ENCODE peak calls at places on chromosomes 11 and 22, in six cellular contexts. R, S, V, H, I and U are unnamed samples.

GRCh38 chr11:124751391-124751740 is 689 bp downstream of the VSIG2 start:
- DNase-seq in R (no peak), S (no peak), V (no peak), H (no peak), I (no peak), U (peak; percentile 73)

GRCh38 chr11:108223449-108224149 is 732 bp downstream of the ATM start:
- DNase-seq in R (peak; percentile 81), S (no peak), V (no peak), H (no peak), I (no peak), U (no peak)

GRCh38 chr11:27274854-27275395 is 88.1 kb downstream of the CCDC34 start:
- DNase-seq in R (no peak), S (no peak), V (no peak), H (no peak), I (no peak), U (no peak)

GRCh38 chr11:79727221-79727620 is 286.4 kb upstream of the TENM4 start:
- DNase-seq in R (no peak), S (no peak), V (no peak), H (no peak), I (no peak), U (no peak)

GRCh38 chr11:56783448-56784041 is 35.0 kb upstream of the OR9G4 start:
- DNase-seq in R (peak; percentile 54), S (no peak), V (no peak), H (no peak), I (peak; percentile 18), U (no peak)

GRCh38 chr11:9146477-9146876 is 55.1 kb upstream of the SCUBE2 start:
- DNase-seq in R (no peak), S (no peak), V (no peak), H (no peak), I (no peak), U (no peak)

GRCh38 chr11:128516886-128517285 is 70.5 kb downstream of the ETS1 start:
- DNase-seq in R (no peak), S (no peak), V (no peak), H (no peak), I (no peak), U (no peak)

GRCh38 chr11:266676-267439 is 11.3 kb upstream of the NLRP6 start:
- DNase-seq in R (peak; percentile 52), S (peak; percentile 52), V (no peak), H (no peak), I (no peak), U (peak; percentile 83)

GRCh38 chr22:21765909-21766529 is 30.4 kb upstream of the YPEL1 start:
- DNase-seq in R (no peak), S (no peak), V (no peak), H (no peak), I (no peak), U (no peak)

GRCh38 chr22:31577711-31578110 is 81.4 kb downstream of the SFI1 start:
- DNase-seq in R (no peak), S (no peak), V (no peak), H (no peak), I (no peak), U (no peak)

GRCh38 chr11:63535734-63536133 is 874 bp upstream of the PLAAT4 start:
- DNase-seq in R (peak; percentile 38), S (no peak), V (no peak), H (no peak), I (no peak), U (no peak)

GRCh38 chr11:63534895-63535461 is 1.6 kb upstream of the PLAAT4 start:
- DNase-seq in R (peak; percentile 55), S (no peak), V (no peak), H (no peak), I (no peak), U (no peak)

GRCh38 chr11:63534076-63534475 is 2.5 kb upstream of the PLAAT4 start:
- DNase-seq in R (no peak), S (no peak), V (no peak), H (no peak), I (no peak), U (no peak)

GRCh38 chr11:63536669-63537292 is at the start of gene PLAAT4:
- DNase-seq in R (peak; percentile 35), S (peak; percentile 60), V (peak; percentile 41), H (no peak), I (no peak), U (no peak)

GRCh38 chr11:63537293-63538101 is 889 bp downstream of the PLAAT4 start:
- DNase-seq in R (no peak), S (peak; percentile 72), V (peak; percentile 44), H (no peak), I (no peak), U (no peak)
- TF ChIP-seq POLR2AphosphoS5 in R (no peak), S (peak; percentile 60), V (peak; percentile 51), H (peak; percentile 49), I (no peak), U (peak; percentile 11)

DNA sequence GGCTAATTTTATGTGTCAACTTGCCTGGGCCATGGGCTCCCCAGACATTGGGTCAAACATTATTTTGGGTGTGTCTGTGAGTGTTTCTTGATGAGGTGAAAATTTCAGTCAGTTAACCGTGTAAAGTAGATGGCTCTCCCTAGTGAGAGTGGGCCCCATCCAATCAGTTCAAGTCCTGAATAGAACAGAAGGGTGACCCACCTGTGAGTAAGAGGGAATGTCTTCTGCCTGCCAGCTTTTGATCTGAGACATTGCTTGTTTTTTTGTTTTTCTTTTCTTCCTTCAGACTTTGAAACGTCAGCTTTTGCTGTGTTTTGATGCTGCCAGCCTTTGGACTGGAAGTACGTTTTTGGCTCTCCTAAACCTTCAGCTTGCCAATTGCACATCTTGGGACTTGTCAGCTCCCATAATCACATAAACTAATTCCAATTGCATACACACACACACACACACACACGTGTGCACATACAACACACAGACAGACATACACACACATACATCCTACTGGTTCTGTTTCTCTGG is 300.1 kb downstream of the CNTN5 start:
- DNase-seq in R (no peak), S (no peak), V (no peak), H (no peak), I (no peak), U (no peak)
- H3K9me3 ChIP-seq in R (no peaks in the 10 kb centered on the region), S (no peaks in the 10 kb centered on the region), V (no peaks in the 10 kb centered on the region), H (no peaks in the 10 kb centered on the region), I (no peaks in the 10 kb centered on the region), U (no peaks in the 10 kb centered on the region)

GRCh38 chr22:38069372-38070249 is 12.4 kb downstream of the PICK1 start:
- DNase-seq in R (peak; percentile 62), S (no peak), V (peak; percentile 29), H (no peak), I (no peak), U (no peak)
- H3K4me3 ChIP-seq in R (no peak overlapping the region), S (no peak overlapping the region), V (no peak overlapping the region), H (no peak overlapping the region), I (no peak overlapping the region), U (no peak overlapping the region)

GRCh38 chr22:42931421-42932196 is 74.5 kb upstream of the ARFGAP3 start:
- DNase-seq in R (no peak), S (no peak), V (no peak), H (no peak), I (no peak), U (peak; percentile 86)

GRCh38 chr22:42934338-42934737 is 77.3 kb upstream of the ARFGAP3 start:
- DNase-seq in R (no peak), S (no peak), V (no peak), H (no peak), I (no peak), U (peak; percentile 79)

GRCh38 chr22:42932197-42932519 is 75.1 kb upstream of the ARFGAP3 start:
- DNase-seq in R (no peak), S (no peak), V (no peak), H (no peak), I (no peak), U (no peak)

GRCh38 chr22:42932857-42933782 is 76.0 kb upstream of the ARFGAP3 start:
- DNase-seq in R (peak; percentile 47), S (peak; percentile 63), V (no peak), H (no peak), I (no peak), U (peak; percentile 87)

DNA sequence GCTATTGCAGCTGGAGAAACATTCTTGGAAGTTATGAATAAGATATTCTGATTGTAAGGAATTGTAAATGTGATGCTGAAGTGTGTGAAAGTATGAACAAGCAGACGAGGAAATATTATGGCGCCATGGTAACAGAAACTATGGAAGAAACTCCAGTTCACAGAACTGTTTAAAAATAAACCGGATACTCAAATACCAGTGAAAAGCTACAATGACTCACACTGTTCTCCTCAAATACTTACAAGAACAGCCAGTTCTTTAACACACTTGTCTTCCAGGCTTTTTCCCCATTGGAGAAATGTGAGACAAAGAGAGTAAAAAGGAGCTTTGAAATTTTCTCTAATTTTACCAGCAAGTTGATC is 76.7 kb upstream of the ARFGAP3 start:
- DNase-seq in R (no peak), S (no peak), V (no peak), H (no peak), I (no peak), U (no peak)
- TF ChIP-seq POLR2AphosphoS5 in R (no peak), S (no peak), V (peak; percentile 66), H (no peak), I (no peak), U (no peak)

GRCh38 chr11:76148941-76149613 is 57.2 kb downstream of the WNT11 start:
- DNase-seq in R (no peak), S (no peak), V (peak; percentile 79), H (no peak), I (no peak), U (no peak)

GRCh38 chr11:76151561-76152085 is 54.7 kb downstream of the WNT11 start:
- DNase-seq in R (no peak), S (no peak), V (peak; percentile 26), H (no peak), I (no peak), U (no peak)

GRCh38 chr11:76150141-76150540 is 56.2 kb downstream of the WNT11 start:
- DNase-seq in R (no peak), S (no peak), V (no peak), H (no peak), I (no peak), U (peak; percentile 68)

GRCh38 chr11:76148207-76148606 is 58.1 kb downstream of the WNT11 start:
- DNase-seq in R (no peak), S (no peak), V (peak; percentile 50), H (no peak), I (no peak), U (no peak)

DNA sequence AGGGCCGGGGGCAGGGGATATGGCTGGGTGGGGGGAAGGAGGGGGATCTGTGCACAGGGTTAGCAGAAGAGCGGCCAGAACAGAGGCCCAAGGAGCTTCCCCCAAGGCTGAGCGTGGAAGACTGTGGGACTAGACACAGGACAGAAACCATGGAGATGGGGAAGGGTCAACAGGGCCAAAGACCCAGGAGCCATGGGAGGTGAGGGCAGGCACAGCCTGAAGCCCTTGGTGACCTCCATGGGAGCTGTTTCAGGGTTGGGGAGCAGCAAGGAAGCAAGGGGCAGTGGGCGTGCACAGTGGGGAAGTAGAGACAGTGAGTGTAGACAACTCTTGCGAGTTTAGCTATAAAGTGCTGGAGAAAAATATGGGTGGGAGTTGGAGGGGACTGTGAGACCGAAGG is 56.6 kb downstream of the WNT11 start:
- DNase-seq in R (no peak), S (no peak), V (no peak), H (no peak), I (no peak), U (no peak)
- H3K9me3 ChIP-seq in R (no peaks in the 10 kb centered on the region), S (no peaks in the 10 kb centered on the region), V (no peaks in the 10 kb centered on the region), H (no peaks in the 10 kb centered on the region), I (no peaks in the 10 kb centered on the region), U (no peaks in the 10 kb centered on the region)

GRCh38 chr11:70205049-70205725 is 2.1 kb downstream of the FADD start:
- DNase-seq in R (no peak), S (no peak), V (no peak), H (no peak), I (no peak), U (peak; percentile 67)
- H3K4me3 ChIP-seq in R (peak overlapping the region; percentile 94), S (peak overlapping the region; percentile 97), V (no peak overlapping the region), H (no peak overlapping the region), I (peak overlapping the region; percentile 85), U (no peak overlapping the region)